ENCODE peak calls at places on chromosome 4, in six cellular contexts. One of them, this sample, is unnamed.

GRCh38 chr4:95204873-95205272 is 343.9 kb downstream of the UNC5C start:
- DNase-seq in GM23338: peak
- DNase-seq in RPMI7951: no peak
- DNase-seq in activated CD4-positive, alpha-beta T cell treated with anti-CD3 and anti-CD28 coated beads for 36 hours: no peak
- DNase-seq in hepatic stellate cell: no peak
- DNase-seq in pulmonary artery endothelial cell: no peak
- DNase-seq in this sample: peak

GRCh38 chr4:168551945-168552695 is 55.3 kb downstream of the PALLD start:
- DNase-seq in GM23338: peak
- DNase-seq in RPMI7951: peak
- DNase-seq in activated CD4-positive, alpha-beta T cell treated with anti-CD3 and anti-CD28 coated beads for 36 hours: no peak
- DNase-seq in hepatic stellate cell: no peak
- DNase-seq in pulmonary artery endothelial cell: no peak
- DNase-seq in this sample: no peak

GRCh38 chr4:40682298-40683101 is 52.8 kb upstream of the RBM47 start:
- DNase-seq in GM23338: no peak
- DNase-seq in RPMI7951: peak
- DNase-seq in activated CD4-positive, alpha-beta T cell treated with anti-CD3 and anti-CD28 coated beads for 36 hours: peak
- DNase-seq in hepatic stellate cell: no peak
- DNase-seq in pulmonary artery endothelial cell: no peak
- DNase-seq in this sample: no peak

GRCh38 chr4:100117749-100118148 is 72.5 kb downstream of the DDIT4L start:
- DNase-seq in GM23338: no peak
- DNase-seq in RPMI7951: no peak
- DNase-seq in activated CD4-positive, alpha-beta T cell treated with anti-CD3 and anti-CD28 coated beads for 36 hours: no peak
- DNase-seq in hepatic stellate cell: no peak
- DNase-seq in pulmonary artery endothelial cell: no peak
- DNase-seq in this sample: no peak

GRCh38 chr4:30744957-30745640 is 24.9 kb downstream of the PCDH7 start:
- DNase-seq in GM23338: no peak
- DNase-seq in RPMI7951: no peak
- DNase-seq in activated CD4-positive, alpha-beta T cell treated with anti-CD3 and anti-CD28 coated beads for 36 hours: no peak
- DNase-seq in hepatic stellate cell: no peak
- DNase-seq in pulmonary artery endothelial cell: no peak
- DNase-seq in this sample: no peak

GRCh38 chr4:174398728-174399127 is 115.0 kb downstream of the CEP44 start:
- DNase-seq in GM23338: no peak
- DNase-seq in RPMI7951: no peak
- DNase-seq in activated CD4-positive, alpha-beta T cell treated with anti-CD3 and anti-CD28 coated beads for 36 hours: no peak
- DNase-seq in hepatic stellate cell: peak
- DNase-seq in pulmonary artery endothelial cell: no peak
- DNase-seq in this sample: no peak

GRCh38 chr4:130336585-130337217 is 1240.7 kb downstream of the C4orf33 start:
- DNase-seq in GM23338: peak
- DNase-seq in RPMI7951: no peak
- DNase-seq in activated CD4-positive, alpha-beta T cell treated with anti-CD3 and anti-CD28 coated beads for 36 hours: no peak
- DNase-seq in hepatic stellate cell: no peak
- DNase-seq in pulmonary artery endothelial cell: no peak
- DNase-seq in this sample: no peak

GRCh38 chr4:107850438-107850837 is 25.7 kb downstream of the SGMS2 start:
- DNase-seq in GM23338: no peak
- DNase-seq in RPMI7951: no peak
- DNase-seq in activated CD4-positive, alpha-beta T cell treated with anti-CD3 and anti-CD28 coated beads for 36 hours: no peak
- DNase-seq in hepatic stellate cell: no peak
- DNase-seq in pulmonary artery endothelial cell: no peak
- DNase-seq in this sample: no peak

GRCh38 chr4:42638993-42639392 is 17.9 kb downstream of the ATP8A1 start:
- DNase-seq in GM23338: no peak
- DNase-seq in RPMI7951: no peak
- DNase-seq in activated CD4-positive, alpha-beta T cell treated with anti-CD3 and anti-CD28 coated beads for 36 hours: no peak
- DNase-seq in hepatic stellate cell: no peak
- DNase-seq in pulmonary artery endothelial cell: no peak
- DNase-seq in this sample: no peak

GRCh38 chr4:185865901-185866328 is 53.9 kb upstream of the SORBS2 start:
- DNase-seq in GM23338: peak
- DNase-seq in RPMI7951: peak
- DNase-seq in activated CD4-positive, alpha-beta T cell treated with anti-CD3 and anti-CD28 coated beads for 36 hours: no peak
- DNase-seq in hepatic stellate cell: no peak
- DNase-seq in pulmonary artery endothelial cell: no peak
- DNase-seq in this sample: no peak

This sample was measured in endodermal cell.